ENCODE peak calls at places on chromosomes 5 and 9, in five cellular contexts. E, Y, J, W and G are unnamed samples.

GRCh38 chr5:110366716-110367115 is 359.8 kb downstream of the TMEM232 start:
- DNase-seq in E (no peak), Y (no peak), J (no peak), W (no peak), G (no peak)

GRCh38 chr5:69493235-69493925 is 790 bp downstream of the OCLN start:
- DNase-seq in E (peak), Y (no peak), J (peak), W (no peak), G (no peak)

GRCh38 chr9:122088880-122089567 is 4.1 kb downstream of the TTLL11 start:
- DNase-seq in E (no peak), Y (no peak), J (no peak), W (no peak), G (no peak)

GRCh38 chr9:77959803-77960202 is 71.8 kb downstream of the GNAQ start:
- DNase-seq in E (no peak), Y (no peak), J (no peak), W (no peak), G (no peak)

GRCh38 chr9:127567898-127568617 is 44.0 kb upstream of the STXBP1 start:
- DNase-seq in E (peak), Y (no peak), J (no peak), W (no peak), G (no peak)

GRCh38 chr5:91133183-91133582 is 249.9 kb downstream of the ARRDC3 start:
- DNase-seq in E (no peak), Y (no peak), J (no peak), W (no peak), G (no peak)

GRCh38 chr5:146059349-146060220 is 45.8 kb downstream of the PLAC8L1 start:
- DNase-seq in E (no peak), Y (no peak), J (no peak), W (no peak), G (no peak)

GRCh38 chr5:147576646-147577535 is 67.0 kb upstream of the DPYSL3 start:
- DNase-seq in E (peak), Y (no peak), J (peak), W (peak), G (peak)

GRCh38 chr9:31574006-31574750 is 810.3 kb upstream of the ACO1 start:
- DNase-seq in E (no peak), Y (no peak), J (no peak), W (no peak), G (no peak)

GRCh38 chr5:114238771-114239313 is 123.0 kb upstream of the KCNN2 start:
- DNase-seq in E (no peak), Y (no peak), J (no peak), W (no peak), G (no peak)

GRCh38 chr5:92472981-92473566 is 1090.0 kb upstream of the ARRDC3 start:
- DNase-seq in E (no peak), Y (no peak), J (no peak), W (no peak), G (no peak)

GRCh38 chr5:72237415-72237814 is 82.6 kb downstream of the MRPS27 start:
- DNase-seq in E (no peak), Y (no peak), J (no peak), W (no peak), G (no peak)

GRCh38 chr5:169268019-169268418 is 32.9 kb downstream of the SLIT3 start:
- DNase-seq in E (no peak), Y (no peak), J (no peak), W (no peak), G (no peak)

GRCh38 chr9:125889122-125889523 is 141.9 kb downstream of the PBX3 start:
- DNase-seq in E (no peak), Y (no peak), J (no peak), W (peak), G (no peak)

GRCh38 chr9:109252291-109252690 is 68.6 kb downstream of the EPB41L4B start:
- DNase-seq in E (no peak), Y (no peak), J (no peak), W (no peak), G (no peak)

GRCh38 chr5:114316167-114316566 is 45.7 kb upstream of the KCNN2 start:
- DNase-seq in E (no peak), Y (no peak), J (no peak), W (no peak), G (no peak)

GRCh38 chr9:137032893-137033292 is 1.0 kb upstream of the FUT7 start:
- DNase-seq in E (no peak), Y (no peak), J (no peak), W (peak), G (no peak)

GRCh38 chr9:131019387-131020239 is 10.6 kb downstream of the LAMC3 start:
- DNase-seq in E (no peak), Y (no peak), J (no peak), W (no peak), G (no peak)

GRCh38 chr5:150960791-150961396 is 56.1 kb upstream of the ZNF300 start:
- DNase-seq in E (no peak), Y (no peak), J (no peak), W (no peak), G (no peak)

GRCh38 chr9:114417511-114417910 is 29.7 kb upstream of the AKNA start:
- DNase-seq in E (no peak), Y (no peak), J (no peak), W (no peak), G (peak)

GRCh38 chr5:68449380-68449779 is 233.8 kb downstream of the PIK3R1 start:
- DNase-seq in E (no peak), Y (no peak), J (no peak), W (peak), G (no peak)

GRCh38 chr5:179229331-179229761 is 115.9 kb downstream of the ADAMTS2 start:
- DNase-seq in E (peak), Y (no peak), J (no peak), W (no peak), G (no peak)

GRCh38 chr9:109118802-109119438 is 827 bp downstream of the TMEM245 start:
- DNase-seq in E (no peak), Y (no peak), J (no peak), W (no peak), G (no peak)

DNA sequence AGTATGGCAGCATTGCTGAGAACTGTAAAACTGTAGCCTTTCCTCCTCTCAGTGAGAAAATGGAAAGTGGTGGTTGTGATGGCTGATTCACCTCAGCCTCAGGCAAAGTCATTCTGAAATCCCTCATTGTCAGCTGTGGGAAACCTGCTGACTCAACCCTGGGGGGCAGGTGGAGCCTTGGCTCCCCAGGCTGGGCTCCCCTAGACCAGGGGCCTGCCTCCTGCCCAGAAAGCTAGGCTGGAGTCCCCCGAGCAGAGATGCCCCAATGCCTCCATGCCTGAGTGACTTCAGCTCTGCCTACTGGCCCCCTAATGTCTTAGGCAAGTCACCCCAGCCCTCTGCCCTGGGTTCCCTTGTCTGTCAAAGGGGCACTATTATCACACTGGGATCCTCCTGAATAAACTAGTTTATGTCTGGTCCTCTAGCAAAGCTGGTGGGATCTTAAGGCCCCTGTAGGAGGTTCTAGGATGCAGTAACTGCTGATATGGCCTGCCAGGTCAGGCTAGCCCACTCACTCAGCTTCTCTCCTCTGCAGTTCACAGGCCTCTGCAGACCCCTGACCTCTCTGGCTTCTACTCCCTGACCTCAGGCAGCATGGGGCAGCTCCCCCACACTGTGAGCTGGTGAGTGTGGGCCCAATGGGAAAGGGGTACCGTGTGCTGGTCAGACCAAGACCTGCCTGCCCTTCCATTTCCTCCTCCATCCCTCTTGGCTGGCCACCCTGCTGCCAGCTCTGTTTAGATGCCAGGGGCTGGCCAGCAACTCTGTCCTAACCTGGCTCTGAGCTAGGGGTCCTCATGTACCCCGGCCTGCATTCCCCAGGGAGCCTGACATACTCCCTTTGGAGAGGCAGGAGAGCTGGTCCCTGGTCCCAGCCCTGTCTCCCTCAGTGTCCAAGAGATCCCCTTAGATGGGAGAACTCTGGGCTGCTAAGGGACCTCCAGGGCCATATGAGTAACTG is 24.2 kb downstream of the TCF7 start:
- DNase-seq in E (no peak), Y (no peak), J (peak), W (peak), G (peak)
- TF ChIP-seq POLR2A in E (no peak), Y (no peak), J (no peak), W (no peak), G (no peak)

GRCh38 chr5:177112589-177113220 is 20.9 kb upstream of the NSD1 start:
- DNase-seq in E (no peak), Y (no peak), J (no peak), W (no peak), G (no peak)

GRCh38 chr5:177111720-177112394 is 21.7 kb upstream of the NSD1 start:
- DNase-seq in E (peak), Y (no peak), J (peak), W (peak), G (peak)

GRCh38 chr5:177117441-177118045 is 16.0 kb upstream of the NSD1 start:
- DNase-seq in E (no peak), Y (no peak), J (no peak), W (no peak), G (no peak)

GRCh38 chr5:177113566-177114424 is 19.8 kb upstream of the NSD1 start:
- DNase-seq in E (peak), Y (no peak), J (peak), W (peak), G (peak)

DNA sequence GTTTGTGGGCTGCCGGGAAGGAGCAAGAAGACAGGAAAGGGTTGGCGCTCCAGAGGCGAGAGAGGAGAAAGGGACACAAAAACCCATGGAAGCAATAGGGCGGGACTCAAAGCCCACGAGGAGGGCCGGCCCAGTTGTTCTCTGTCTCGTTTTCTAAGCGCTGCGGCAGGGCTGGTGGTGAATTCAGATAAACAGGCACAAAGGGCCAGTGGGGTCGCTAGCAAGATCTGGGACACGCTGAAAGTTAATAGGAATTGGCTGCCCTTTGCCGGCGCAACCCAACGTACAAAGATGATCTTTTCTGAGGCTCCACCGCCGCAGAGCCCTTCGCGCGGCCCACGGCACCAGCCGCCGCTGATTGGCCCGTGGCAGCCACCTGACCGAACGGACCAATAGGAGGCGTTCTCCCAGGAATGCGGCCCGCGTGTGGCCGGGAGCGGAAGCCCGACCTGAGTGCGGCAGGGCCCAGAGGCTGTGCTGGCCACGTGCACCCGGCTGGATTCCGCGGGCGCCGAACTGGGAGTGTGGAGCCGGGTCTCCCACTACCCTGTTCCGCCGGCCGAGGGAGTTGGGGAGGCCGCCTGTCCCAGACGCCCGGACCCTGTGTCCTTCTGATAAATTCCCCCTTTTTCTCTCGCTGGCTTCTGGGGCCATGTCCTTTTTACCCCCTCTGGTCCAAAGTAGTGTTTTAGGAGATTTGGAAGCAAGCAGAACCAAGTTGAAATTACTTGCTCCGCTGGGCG is 16.8 kb upstream of the NSD1 start:
- DNase-seq in E (peak), Y (no peak), J (peak), W (peak), G (no peak)
- TF ChIP-seq POLR2A in E (no peak), Y (no peak), J (no peak), W (peak), G (no peak)

DNA sequence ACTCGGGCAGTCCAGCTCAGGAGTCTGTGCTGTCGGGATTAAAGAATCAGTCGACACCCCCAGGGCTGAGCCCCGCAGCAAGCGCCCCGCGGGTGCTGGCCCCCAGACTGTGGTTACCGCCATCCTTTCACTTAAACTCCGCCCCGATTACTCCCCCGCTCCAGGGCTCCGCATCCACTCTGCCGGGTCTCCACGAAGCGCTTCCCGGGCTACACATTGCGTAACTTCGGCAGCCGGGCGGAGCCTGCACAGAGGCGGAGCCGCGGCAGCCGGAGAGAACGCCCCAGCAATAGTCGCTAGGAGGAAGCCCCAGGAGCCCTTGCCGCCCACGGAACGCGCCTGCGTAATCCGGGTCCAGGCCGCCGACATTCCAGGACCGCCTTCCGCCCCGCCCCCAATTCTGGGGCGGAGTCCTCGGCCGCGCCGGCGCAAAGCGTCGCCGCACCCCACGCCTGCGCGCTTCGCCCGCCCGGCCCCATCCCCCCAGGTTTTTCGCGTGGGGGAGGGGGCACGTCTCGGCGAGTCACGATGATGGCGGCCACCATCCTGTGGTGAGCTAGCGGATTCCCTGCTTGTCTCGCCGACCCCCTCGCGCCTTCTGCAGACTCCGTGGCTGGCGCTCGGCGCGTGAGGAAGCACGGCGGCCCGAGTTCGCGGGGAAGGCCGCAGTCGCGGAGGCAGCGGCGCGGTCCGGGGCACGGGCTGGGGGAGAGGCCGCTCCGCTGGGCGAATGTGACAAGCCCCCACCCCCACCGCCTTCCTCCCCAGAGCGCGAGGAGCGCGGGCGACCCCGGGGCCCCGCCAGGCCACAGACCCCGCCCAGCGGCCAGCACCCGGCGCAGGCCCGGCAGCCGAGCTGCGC is at the start of gene RAD23B:
- DNase-seq in E (peak), Y (peak), J (peak), W (peak), G (peak)
- TF ChIP-seq POLR2A in E (peak), Y (peak), J (no peak), W (peak), G (peak)

DNA sequence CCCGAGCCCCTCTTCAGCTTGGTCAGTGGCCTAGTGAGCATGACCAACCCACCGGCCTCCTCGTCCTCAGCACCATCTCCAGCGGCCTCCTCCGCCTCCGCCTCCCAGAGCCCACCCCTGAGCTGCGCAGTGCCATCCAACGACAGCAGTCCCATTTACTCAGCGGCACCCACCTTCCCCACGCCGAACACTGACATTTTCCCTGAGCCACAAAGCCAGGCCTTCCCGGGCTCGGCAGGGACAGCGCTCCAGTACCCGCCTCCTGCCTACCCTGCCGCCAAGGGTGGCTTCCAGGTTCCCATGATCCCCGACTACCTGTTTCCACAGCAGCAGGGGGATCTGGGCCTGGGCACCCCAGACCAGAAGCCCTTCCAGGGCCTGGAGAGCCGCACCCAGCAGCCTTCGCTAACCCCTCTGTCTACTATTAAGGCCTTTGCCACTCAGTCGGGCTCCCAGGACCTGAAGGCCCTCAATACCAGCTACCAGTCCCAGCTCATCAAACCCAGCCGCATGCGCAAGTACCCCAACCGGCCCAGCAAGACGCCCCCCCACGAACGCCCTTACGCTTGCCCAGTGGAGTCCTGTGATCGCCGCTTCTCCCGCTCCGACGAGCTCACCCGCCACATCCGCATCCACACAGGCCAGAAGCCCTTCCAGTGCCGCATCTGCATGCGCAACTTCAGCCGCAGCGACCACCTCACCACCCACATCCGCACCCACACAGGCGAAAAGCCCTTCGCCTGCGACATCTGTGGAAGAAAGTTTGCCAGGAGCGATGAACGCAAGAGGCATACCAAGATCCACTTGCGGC is 1.8 kb downstream of the EGR1 start:
- DNase-seq in E (peak), Y (no peak), J (peak), W (peak), G (no peak)
- TF ChIP-seq POLR2A in E (peak), Y (no peak), J (no peak), W (no peak), G (no peak)

GRCh38 chr9:134063876-134064450 is 3.9 kb downstream of the BRD3 start:
- DNase-seq in E (no peak), Y (no peak), J (peak), W (no peak), G (no peak)

GRCh38 chr9:134066546-134066922 is 1.3 kb downstream of the BRD3 start:
- DNase-seq in E (no peak), Y (no peak), J (peak), W (peak), G (peak)

GRCh38 chr9:134066923-134067851 is 639 bp downstream of the BRD3 start:
- DNase-seq in E (peak), Y (no peak), J (peak), W (peak), G (peak)

GRCh38 chr9:134064711-134065110 is 3.1 kb downstream of the BRD3 start:
- DNase-seq in E (no peak), Y (no peak), J (peak), W (no peak), G (no peak)

DNA sequence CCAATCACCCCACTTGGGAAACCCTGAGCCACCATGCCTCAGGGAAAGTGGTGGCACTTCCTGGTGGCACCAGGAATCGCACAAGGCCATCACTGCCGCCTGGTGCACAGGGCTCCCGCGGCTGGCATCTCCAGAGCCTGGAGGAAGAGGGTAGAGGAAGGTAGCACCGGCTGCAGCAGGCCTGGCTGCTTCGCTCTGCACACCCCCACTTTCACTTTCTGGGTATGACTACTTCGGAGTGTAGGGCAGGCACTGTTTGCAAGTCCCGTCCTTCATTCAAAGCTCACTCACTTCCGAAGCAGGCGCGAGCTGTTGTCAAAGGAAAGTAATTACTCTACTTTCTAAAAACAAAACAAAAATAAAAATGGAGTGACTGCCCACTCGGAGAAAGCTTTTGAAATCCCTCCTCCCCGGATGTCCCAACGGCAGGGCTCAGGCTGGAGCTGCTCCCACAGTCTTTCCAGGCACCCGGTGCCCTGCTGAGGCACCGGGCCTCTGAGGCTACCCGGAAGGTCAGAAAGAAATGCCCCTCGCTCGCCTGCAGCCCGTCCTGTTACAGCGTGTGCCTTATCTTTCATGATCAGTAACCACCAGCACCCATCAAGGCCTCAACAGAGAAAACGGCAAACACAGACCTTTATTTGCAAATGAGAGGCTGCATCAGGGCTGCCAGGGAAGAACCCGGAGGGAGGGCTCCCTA is 2.0 kb downstream of the BRD3 start:
- DNase-seq in E (peak), Y (no peak), J (peak), W (peak), G (peak)
- TF ChIP-seq POLR2A in E (peak), Y (no peak), J (no peak), W (peak), G (no peak)

GRCh38 chr5:14204785-14205321 is 61.7 kb downstream of the TRIO start:
- DNase-seq in E (peak), Y (no peak), J (peak), W (peak), G (no peak)

GRCh38 chr5:14200312-14200990 is 57.3 kb downstream of the TRIO start:
- DNase-seq in E (no peak), Y (no peak), J (no peak), W (no peak), G (no peak)

GRCh38 chr5:14201325-14202061 is 58.4 kb downstream of the TRIO start:
- DNase-seq in E (no peak), Y (no peak), J (no peak), W (no peak), G (no peak)

GRCh38 chr5:14204011-14204670 is 61.0 kb downstream of the TRIO start:
- DNase-seq in E (no peak), Y (no peak), J (no peak), W (no peak), G (no peak)

GRCh38 chr5:14202462-14202861 is 59.3 kb downstream of the TRIO start:
- DNase-seq in E (peak), Y (no peak), J (no peak), W (no peak), G (no peak)
- TF ChIP-seq POLR2A in E (no peak), Y (no peak), J (no peak), W (no peak), G (no peak)